ENCODE peak calls at places on chromosomes 6 and 20, in four cellular contexts. One of them, this sample, is unnamed.

GRCh38 chr20:56515657-56516381 is 8.7 kb upstream of the FAM209A start:
- DNase-seq in heart left ventricle: no peak
- DNase-seq in A549: no peak
- DNase-seq in AG10803: peak; percentile 38
- DNase-seq in this sample: peak; percentile 10

GRCh38 chr6:137717074-137718073 is 149.7 kb upstream of the TNFAIP3 start:
- DNase-seq in heart left ventricle: no peak
- DNase-seq in A549: no peak
- DNase-seq in AG10803: no peak
- DNase-seq in this sample: no peak

GRCh38 chr20:22490287-22491187 is 93.8 kb downstream of the FOXA2 start:
- DNase-seq in A549: peak; percentile 94
- DNase-seq in heart left ventricle: no peak
- DNase-seq in AG10803: no peak
- DNase-seq in this sample: no peak

GRCh38 chr6:49118475-49118874 is 344.6 kb downstream of the MMUT start:
- DNase-seq in heart left ventricle: no peak
- DNase-seq in A549: no peak
- DNase-seq in AG10803: no peak
- DNase-seq in this sample: no peak

GRCh38 chr6:108587258-108588059 is 26.7 kb downstream of the FOXO3 start:
- DNase-seq in AG10803: peak; percentile 75
- DNase-seq in heart left ventricle: no peak
- DNase-seq in A549: peak; percentile 18
- DNase-seq in this sample: peak; percentile 91

GRCh38 chr6:70706491-70707123 is 38.9 kb downstream of the SMAP1 start:
- DNase-seq in AG10803: peak; percentile 53
- DNase-seq in A549: peak; percentile 41
- DNase-seq in heart left ventricle: no peak
- DNase-seq in this sample: peak; percentile 74

GRCh38 chr6:54935739-54936138 is 89.2 kb downstream of the FAM83B start:
- DNase-seq in heart left ventricle: no peak
- DNase-seq in A549: peak; percentile 64
- DNase-seq in AG10803: peak; percentile 42
- DNase-seq in this sample: peak; percentile 68

GRCh38 chr20:23630392-23630849 is 7.3 kb downstream of the CST3 start:
- DNase-seq in heart left ventricle: no peak
- DNase-seq in AG10803: no peak
- DNase-seq in A549: no peak
- DNase-seq in this sample: no peak

GRCh38 chr6:36242161-36242560 is 27.7 kb upstream of the PNPLA1 start:
- DNase-seq in AG10803: no peak
- DNase-seq in A549: no peak
- DNase-seq in heart left ventricle: no peak
- DNase-seq in this sample: no peak

GRCh38 chr6:131844243-131844841 is 36.5 kb downstream of the ENPP1 start:
- DNase-seq in AG10803: peak; percentile 86
- DNase-seq in heart left ventricle: no peak
- DNase-seq in A549: peak; percentile 35
- DNase-seq in this sample: peak; percentile 75

GRCh38 chr20:11473971-11474370 is 443.7 kb upstream of the BTBD3 start:
- DNase-seq in A549: no peak
- DNase-seq in heart left ventricle: no peak
- DNase-seq in AG10803: no peak
- DNase-seq in this sample: no peak

GRCh38 chr6:70709826-70710225 is 42.1 kb downstream of the SMAP1 start:
- DNase-seq in A549: peak; percentile 18
- DNase-seq in heart left ventricle: no peak
- DNase-seq in AG10803: peak; percentile 66
- DNase-seq in this sample: peak; percentile 80

GRCh38 chr20:60579941-60580515 is 621.8 kb downstream of the CDH26 start:
- DNase-seq in heart left ventricle: no peak
- DNase-seq in A549: no peak
- DNase-seq in AG10803: no peak
- DNase-seq in this sample: no peak

GRCh38 chr6:12718025-12718424 is 1.5 kb downstream of the PHACTR1 start:
- DNase-seq in AG10803: peak; percentile 89
- DNase-seq in heart left ventricle: no peak
- DNase-seq in A549: peak; percentile 3
- DNase-seq in this sample: no peak

GRCh38 chr6:169970306-169970988 is 219.0 kb downstream of the ERMARD start:
- DNase-seq in heart left ventricle: no peak
- DNase-seq in AG10803: no peak
- DNase-seq in A549: no peak
- DNase-seq in this sample: no peak

GRCh38 chr20:50245561-50246366 is 55.1 kb downstream of the CEBPB start:
- DNase-seq in AG10803: peak; percentile 71
- DNase-seq in A549: no peak
- DNase-seq in heart left ventricle: no peak
- DNase-seq in this sample: peak; percentile 62

DNA sequence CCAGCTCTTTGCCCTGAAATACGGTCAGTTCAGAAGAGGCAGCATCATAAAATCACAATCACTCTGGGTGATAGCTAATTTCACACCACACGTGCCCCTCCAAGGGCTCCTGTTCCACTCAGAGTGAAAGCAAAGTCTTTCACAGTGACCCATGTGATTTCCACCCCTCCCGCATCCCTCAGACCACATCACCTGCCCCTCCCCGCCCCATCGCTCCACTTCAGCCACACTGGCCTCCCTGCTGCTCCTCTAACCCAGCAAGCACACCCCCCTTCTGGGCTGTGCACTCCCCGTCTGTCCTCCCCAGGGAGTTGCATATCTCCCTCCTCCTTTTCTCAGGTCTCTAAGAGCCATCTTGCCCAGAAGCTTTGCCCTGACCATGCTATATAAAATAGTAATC is 74.5 kb downstream of the PSMG4 start:
- DNase-seq in heart left ventricle: no peak
- DNase-seq in AG10803: no peak
- DNase-seq in A549: no peak
- DNase-seq in this sample: no peak
- TF ChIP-seq CTCF in heart left ventricle: no peak
- TF ChIP-seq CTCF in AG10803: no peak
- TF ChIP-seq CTCF in A549: no peak
- TF ChIP-seq CTCF in this sample: no peak

GRCh38 chr20:48821261-48821910 is 6.4 kb downstream of the PREX1 start:
- DNase-seq in heart left ventricle: no peak
- DNase-seq in A549: no peak
- DNase-seq in AG10803: no peak
- DNase-seq in this sample: no peak
- H3K4me3 ChIP-seq in heart left ventricle: no peak overlapping the region
- H3K4me3 ChIP-seq in A549: no peak overlapping the region
- H3K4me3 ChIP-seq in AG10803: no peak overlapping the region
- H3K4me3 ChIP-seq in this sample: no peak overlapping the region

GRCh38 chr6:133551436-133551835 is 310.3 kb downstream of the EYA4 start:
- DNase-seq in AG10803: no peak
- DNase-seq in heart left ventricle: no peak
- DNase-seq in A549: peak; percentile 34
- DNase-seq in this sample: no peak
- TF ChIP-seq CTCF in AG10803: peak; percentile 32
- TF ChIP-seq CTCF in heart left ventricle: no peak
- TF ChIP-seq CTCF in A549: no peak
- TF ChIP-seq CTCF in this sample: peak; percentile 4

DNA sequence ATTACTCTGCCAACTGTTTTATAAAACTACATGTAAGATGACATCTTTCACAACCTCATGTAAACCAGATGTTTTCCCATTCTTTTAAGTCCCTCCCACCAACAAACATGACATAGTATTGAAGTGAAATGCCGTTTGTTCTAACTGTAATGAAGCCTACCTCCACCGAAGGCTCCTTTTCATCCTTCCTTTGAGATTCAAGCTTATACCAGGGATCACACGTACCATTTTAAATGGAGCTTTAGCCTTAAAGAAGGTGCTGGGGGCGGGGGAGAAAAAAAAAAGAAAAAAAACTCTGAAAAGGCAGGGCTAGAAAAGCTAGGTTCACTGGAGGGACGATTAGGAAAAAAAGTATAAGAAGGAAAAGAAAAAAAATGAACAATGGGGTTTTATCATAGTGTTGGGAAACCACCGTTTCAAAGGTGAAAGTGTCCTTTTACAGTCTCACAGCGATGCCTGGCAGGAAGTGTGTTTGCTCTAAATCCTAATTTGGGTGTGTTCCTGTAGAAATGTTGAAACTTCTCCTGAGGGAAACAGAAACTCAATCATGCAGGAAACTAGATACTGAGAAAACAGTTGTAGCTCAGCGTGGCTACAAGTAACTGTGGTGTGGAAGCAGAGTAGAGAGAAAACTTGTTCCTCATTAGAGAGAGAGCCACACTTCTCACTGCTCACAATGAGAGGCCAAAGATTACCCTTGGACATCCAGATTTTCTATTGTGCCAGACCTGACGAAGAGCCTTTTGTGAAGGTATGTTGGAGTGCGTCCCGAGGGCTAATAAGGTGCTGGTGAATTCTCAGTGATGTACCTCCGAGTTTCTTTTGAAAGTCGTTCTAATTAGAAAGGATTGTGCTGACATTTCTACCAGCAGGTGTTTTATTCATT is 37.6 kb upstream of the HINT3 start:
- DNase-seq in heart left ventricle: no peak
- DNase-seq in A549: peak; percentile 92
- DNase-seq in AG10803: peak; percentile 70
- DNase-seq in this sample: peak; percentile 94
- H3K4me3 ChIP-seq in heart left ventricle: no peak overlapping the region
- H3K4me3 ChIP-seq in A549: peak overlapping the region; percentile 66
- H3K4me3 ChIP-seq in AG10803: peak overlapping the region; percentile 15
- H3K4me3 ChIP-seq in this sample: peak overlapping the region; percentile 58

GRCh38 chr6:50381106-50381415 is 331.3 kb upstream of the DEFB112 start:
- DNase-seq in heart left ventricle: no peak
- DNase-seq in A549: no peak
- DNase-seq in AG10803: no peak
- DNase-seq in this sample: no peak
- TF ChIP-seq CTCF in heart left ventricle: no peak
- TF ChIP-seq CTCF in A549: no peak
- TF ChIP-seq CTCF in AG10803: no peak
- TF ChIP-seq CTCF in this sample: no peak